ENCODE peak calls at places on chromosomes 6 and 20, in five cellular contexts. E is colonic mucosa, K is choroid plexus epithelial cell, N is ovary, X is lung. J is an unnamed sample.

GRCh38 chr20:54320148-54320607 is 112.3 kb downstream of the PFDN4 start:
- DNase-seq in E (no peak), K (peak), N (no peak), X (no peak), J (peak)

GRCh38 chr6:74671558-74672025 is 534.3 kb downstream of the COL12A1 start:
- DNase-seq in E (no peak), K (peak), N (no peak), X (no peak), J (peak)

GRCh38 chr6:111161650-111162049 is 74.3 kb downstream of the SLC16A10 start:
- DNase-seq in E (no peak), K (no peak), N (no peak), X (no peak), J (no peak)

GRCh38 chr6:138986578-138986977 is 1.5 kb downstream of the REPS1 start:
- DNase-seq in E (no peak), K (peak), N (no peak), X (no peak), J (no peak)

GRCh38 chr6:47247227-47247797 is 62.4 kb downstream of the TNFRSF21 start:
- DNase-seq in E (no peak), K (peak), N (no peak), X (no peak), J (peak)

GRCh38 chr6:159988983-159989454 is 20.1 kb downstream of the IGF2R start:
- DNase-seq in E (no peak), K (peak), N (no peak), X (no peak), J (peak)

GRCh38 chr20:25126204-25126603 is 44.3 kb upstream of the VSX1 start:
- DNase-seq in E (no peak), K (no peak), N (no peak), X (no peak), J (no peak)

GRCh38 chr20:61817061-61817460 is 248.6 kb downstream of the TAF4 start:
- DNase-seq in E (no peak), K (no peak), N (no peak), X (no peak), J (no peak)

GRCh38 chr6:80535914-80536565 is 429.6 kb downstream of the BCKDHB start:
- DNase-seq in E (no peak), K (peak), N (no peak), X (no peak), J (peak)

GRCh38 chr20:52482049-52482448 is 290.5 kb upstream of the ZFP64 start:
- DNase-seq in E (no peak), K (no peak), N (no peak), X (no peak), J (peak)

GRCh38 chr6:5287205-5287965 is 26.1 kb downstream of the FARS2 start:
- DNase-seq in E (no peak), K (peak), N (no peak), X (no peak), J (peak)

GRCh38 chr6:56581561-56581960 is 61.1 kb downstream of the DST start:
- DNase-seq in E (no peak), K (no peak), N (no peak), X (no peak), J (no peak)

GRCh38 chr20:58545565-58546195 is 30.5 kb upstream of the APCDD1L start:
- DNase-seq in E (no peak), K (no peak), N (no peak), X (no peak), J (peak)

GRCh38 chr6:169131356-169131755 is 122.3 kb downstream of the THBS2 start:
- DNase-seq in E (no peak), K (no peak), N (no peak), X (no peak), J (no peak)

GRCh38 chr6:117414770-117415169 is 11.0 kb downstream of the ROS1 start:
- DNase-seq in E (no peak), K (peak), N (no peak), X (no peak), J (peak)

GRCh38 chr6:89357390-89357789 is 4.9 kb upstream of the UBE2J1 start:
- DNase-seq in E (no peak), K (no peak), N (no peak), X (no peak), J (no peak)

GRCh38 chr20:18689557-18689956 is 101.7 kb downstream of the DTD1 start:
- DNase-seq in E (no peak), K (no peak), N (no peak), X (no peak), J (no peak)

GRCh38 chr6:98020222-98020621 is 737.2 kb upstream of the MMS22L start:
- DNase-seq in E (no peak), K (no peak), N (no peak), X (no peak), J (no peak)

GRCh38 chr6:131924881-131925474 is 26.2 kb downstream of the CCN2 start:
- DNase-seq in E (no peak), K (peak), N (no peak), X (no peak), J (peak)

DNA sequence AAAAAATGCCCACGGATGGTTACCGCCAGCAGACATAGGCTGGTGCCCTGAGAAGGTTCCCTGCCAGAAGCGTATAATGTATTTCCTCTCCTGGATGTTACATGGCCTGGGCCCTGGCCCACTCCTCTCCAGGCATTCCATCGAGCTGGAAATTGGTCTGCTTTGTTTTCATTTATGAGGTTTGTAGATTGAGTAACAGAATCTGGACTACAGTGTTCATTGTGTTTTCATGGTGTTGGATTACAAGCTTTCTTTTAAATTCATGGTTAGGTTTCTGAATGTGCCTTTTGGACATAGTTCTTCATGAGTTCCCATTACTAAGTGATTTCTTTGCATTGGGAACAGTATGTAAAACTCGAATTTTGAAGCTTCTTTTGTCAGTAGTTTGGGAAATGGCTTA is 6.4 kb downstream of the TIAM2 start:
- DNase-seq in E (no peak), K (peak), N (no peak), X (no peak), J (peak)
- H3K4me3 ChIP-seq in E (no peak), K (no peak), N (no peak), X (no peak), J (no peak)

DNA sequence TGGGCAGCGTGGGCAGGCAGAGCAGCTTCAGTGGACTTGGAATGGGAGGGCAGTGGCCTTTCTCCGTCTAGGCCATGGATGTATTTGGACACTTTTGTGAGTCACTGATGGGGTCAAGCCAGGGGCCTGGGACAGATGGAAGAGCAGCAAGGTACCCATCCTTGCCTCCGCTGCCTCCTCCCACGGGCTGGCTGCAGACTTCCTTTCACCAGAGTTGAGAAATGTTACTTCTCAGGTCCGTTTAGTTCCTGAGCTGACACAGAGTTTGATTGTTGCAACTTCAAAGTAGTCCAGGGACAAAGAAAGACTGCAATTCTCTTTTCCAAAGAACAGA is 18.6 kb downstream of the CST8 start:
- DNase-seq in E (no peak), K (no peak), N (no peak), X (no peak), J (no peak)
- H3K4me3 ChIP-seq in E (no peak), K (no peak), N (no peak), X (no peak), J (no peak)

GRCh38 chr6:100165442-100165841 is 171.4 kb upstream of the MCHR2 start:
- DNase-seq in E (no peak), K (no peak), N (no peak), X (no peak), J (no peak)
- H3K4me3 ChIP-seq in E (no peak), K (no peak), N (no peak), X (no peak), J (no peak)

DNA sequence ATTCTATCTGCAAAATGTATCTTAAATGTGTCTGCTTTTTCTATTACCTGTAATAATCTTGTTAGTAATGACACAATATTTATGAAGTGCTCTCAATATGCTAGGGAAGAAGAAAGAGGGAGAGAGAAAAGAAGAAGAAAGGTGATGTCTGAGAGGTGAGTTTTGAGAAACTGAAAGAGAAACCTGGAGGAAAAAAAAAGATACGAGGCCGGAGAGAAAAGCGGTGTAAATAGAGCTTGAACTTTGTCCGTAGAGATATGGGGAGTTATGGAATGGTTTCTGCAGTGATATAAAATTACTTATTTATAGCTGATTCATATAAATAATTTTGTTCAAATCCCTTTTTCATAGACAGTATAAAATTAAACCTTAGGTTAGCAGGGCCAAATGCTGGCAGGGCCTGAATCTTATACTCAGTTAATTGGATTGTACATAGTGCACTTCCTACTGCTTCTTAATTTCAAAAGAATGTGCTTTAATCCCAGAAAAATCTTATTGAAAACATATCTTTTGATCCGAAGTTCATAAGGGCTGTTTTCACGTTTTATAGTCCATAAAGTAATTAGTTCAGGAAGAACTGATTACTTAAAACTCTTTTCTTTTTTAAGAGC is 43.0 kb downstream of the MYB start:
- DNase-seq in E (no peak), K (no peak), N (no peak), X (no peak), J (no peak)
- H3K4me3 ChIP-seq in E (no peak), K (no peak), N (no peak), X (no peak), J (no peak)

DNA sequence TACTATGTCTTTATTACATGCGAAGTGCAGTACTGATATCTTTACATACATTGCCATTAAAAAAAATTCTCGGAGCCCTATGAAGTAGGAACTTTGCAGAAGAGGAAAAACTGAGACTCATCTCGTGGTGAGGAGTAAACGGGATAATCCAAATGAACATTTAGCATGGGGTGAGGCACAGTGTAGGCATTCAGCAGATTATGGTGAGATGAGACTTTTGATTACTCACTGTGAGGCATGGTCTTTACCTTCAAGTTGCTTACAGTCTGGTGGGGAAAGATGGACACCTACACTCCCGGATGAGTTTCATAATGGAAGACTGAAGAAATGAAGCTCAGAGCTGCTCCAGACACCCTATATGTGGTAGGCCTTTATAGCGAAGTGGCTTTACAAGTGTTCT is 1.4 kb downstream of the RPRD1B start:
- DNase-seq in E (no peak), K (no peak), N (no peak), X (no peak), J (no peak)
- H3K4me3 ChIP-seq in E (no peak), K (peak), N (peak), X (no peak), J (no peak)

GRCh38 chr6:166589334-166589731 is 2.9 kb upstream of the RAMACL start:
- DNase-seq in E (no peak), K (no peak), N (no peak), X (no peak), J (no peak)
- H3K4me3 ChIP-seq in E (no peak), K (no peak), N (no peak), X (no peak), J (no peak)

GRCh38 chr6:28142446-28142845 is 763 bp downstream of the ZKSCAN8 start:
- DNase-seq in E (no peak), K (peak), N (no peak), X (no peak), J (peak)

GRCh38 chr6:28139860-28140500 is 1.7 kb upstream of the ZKSCAN8 start:
- DNase-seq in E (no peak), K (no peak), N (no peak), X (no peak), J (no peak)

GRCh38 chr6:28141500-28142329 is at the start of gene ZKSCAN8:
- DNase-seq in E (peak), K (peak), N (peak), X (peak), J (peak)

GRCh38 chr6:28137458-28138020 is 4.1 kb upstream of the ZKSCAN8 start:
- DNase-seq in E (no peak), K (peak), N (no peak), X (no peak), J (peak)

DNA sequence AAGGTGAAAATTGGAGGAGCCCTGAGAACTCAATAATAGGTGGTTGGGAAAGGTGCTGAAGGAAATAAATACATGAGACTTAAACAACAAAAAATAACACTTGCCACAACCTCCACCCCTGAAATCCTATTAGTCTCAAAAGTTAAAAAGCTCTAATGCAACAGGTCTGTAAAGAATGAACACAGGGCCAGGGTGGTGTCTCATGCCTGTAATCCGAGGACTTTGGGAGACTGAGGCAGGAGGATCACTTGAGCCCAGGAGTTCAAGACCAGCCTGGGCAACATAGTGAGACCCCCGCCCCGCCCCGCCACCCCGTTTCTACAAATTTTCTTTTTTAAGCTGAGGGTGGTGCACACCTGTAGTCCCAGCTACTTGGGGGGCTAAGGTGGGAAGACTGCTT is 1.1 kb upstream of the ZKSCAN8 start:
- DNase-seq in E (no peak), K (no peak), N (no peak), X (no peak), J (no peak)
- H3K4me3 ChIP-seq in E (no peak), K (no peak), N (no peak), X (no peak), J (no peak)

DNA sequence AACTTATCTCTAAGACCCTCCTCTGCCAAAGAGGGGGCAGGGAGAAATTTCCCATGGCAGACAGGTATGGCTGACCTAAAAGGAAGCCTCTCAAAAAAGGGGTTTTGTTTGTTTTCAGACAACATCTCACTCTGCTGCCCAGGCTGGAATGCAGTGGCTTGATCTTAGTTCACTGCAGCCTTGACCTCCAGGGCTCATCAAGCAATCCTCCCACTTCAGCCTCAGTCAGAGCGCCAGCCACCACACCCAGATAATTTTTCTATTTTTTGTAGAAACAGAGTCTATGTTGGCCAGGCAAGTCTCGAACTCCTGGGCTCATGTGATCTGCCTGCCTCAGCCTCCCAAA is 3.8 kb downstream of the EZR start:
- DNase-seq in E (no peak), K (no peak), N (no peak), X (no peak), J (no peak)
- H3K4me3 ChIP-seq in E (peak), K (no peak), N (no peak), X (no peak), J (no peak)

DNA sequence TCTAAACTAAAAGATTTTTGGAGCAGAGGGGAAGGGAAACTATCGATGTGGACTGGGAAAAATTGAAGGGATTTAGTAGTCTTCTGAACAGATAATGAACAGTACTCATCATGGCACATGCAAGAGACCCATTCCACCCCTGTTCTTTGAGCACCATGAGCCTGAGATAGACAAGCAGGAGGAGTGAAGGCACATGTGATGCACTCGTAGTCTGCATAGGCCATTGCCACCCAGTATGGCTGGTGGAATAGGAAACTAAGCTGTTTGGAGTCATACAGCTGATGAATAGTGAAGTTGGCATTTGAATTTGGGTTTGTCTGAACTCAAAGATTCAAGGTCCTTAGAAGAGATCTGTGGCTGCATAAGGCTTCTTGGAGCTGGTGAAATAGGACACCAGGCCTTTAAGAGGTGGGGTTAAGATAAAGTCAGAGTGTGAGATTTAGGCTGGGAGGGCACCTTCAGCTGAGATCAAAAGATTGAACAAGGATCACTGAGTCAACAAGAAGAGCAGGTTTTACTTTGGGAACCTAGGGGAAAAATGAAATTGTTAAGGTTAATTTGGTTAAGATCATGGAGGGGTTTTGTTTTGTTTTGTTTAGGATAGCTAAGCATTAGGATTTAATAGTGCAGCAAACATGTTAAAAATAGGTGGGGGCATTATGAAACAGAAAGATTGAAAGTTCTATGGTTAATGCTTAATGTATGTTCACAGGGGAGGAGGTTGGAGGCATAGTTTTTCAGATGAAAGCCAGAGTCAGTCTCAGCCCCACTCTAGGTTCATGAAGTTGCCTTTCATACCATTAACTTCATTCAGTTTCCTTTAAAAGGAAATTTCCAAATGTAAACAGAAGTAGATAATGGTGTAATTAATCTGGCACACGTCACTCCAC is 148.8 kb downstream of the ARID1B start:
- DNase-seq in E (no peak), K (no peak), N (no peak), X (no peak), J (no peak)
- H3K4me3 ChIP-seq in E (no peak), K (no peak), N (no peak), X (no peak), J (no peak)

J was measured in cardiac fibroblast.